ENCODE peak calls at places on chromosomes 7 and 10, in four cellular contexts. T is SK-N-SH, H is A549, P is transverse colon. V is an unnamed sample.

GRCh38 chr7:516606-517456 is 2.8 kb downstream of the PDGFA start:
- DNase-seq in T (no peak), P (peak; percentile 83), H (peak; percentile 62), V (no peak)

GRCh38 chr10:11746883-11747539 is 4.8 kb downstream of the ECHDC3 start:
- DNase-seq in T (no peak), P (no peak), H (no peak), V (no peak)

GRCh38 chr7:143054621-143055020 is 2.5 kb downstream of the OR6V1 start:
- DNase-seq in T (no peak), H (no peak), P (no peak), V (no peak)

GRCh38 chr7:128270799-128271411 is 29.8 kb downstream of the LEP start:
- DNase-seq in T (no peak), P (no peak), H (no peak), V (no peak)

GRCh38 chr10:28248092-28248491 is 54.8 kb downstream of the MPP7 start:
- DNase-seq in H (no peak), P (no peak), T (no peak), V (no peak)

GRCh38 chr7:127932496-127932895 is 98.7 kb downstream of the LRRC4 start:
- DNase-seq in H (no peak), T (no peak), P (no peak), V (no peak)

GRCh38 chr7:29214056-29214455 is 19.5 kb downstream of the CHN2 start:
- DNase-seq in T (no peak), P (no peak), H (no peak), V (no peak)

GRCh38 chr7:120460928-120461327 is 188.0 kb downstream of the KCND2 start:
- DNase-seq in H (no peak), P (no peak), T (no peak), V (no peak)

GRCh38 chr7:118867860-118868259 is 643.4 kb downstream of the ANKRD7 start:
- DNase-seq in P (no peak), H (no peak), T (no peak), V (no peak)

GRCh38 chr7:151700621-151701185 is 176.2 kb downstream of the PRKAG2 start:
- DNase-seq in T (no peak), P (no peak), H (no peak), V (no peak)

GRCh38 chr7:7702826-7703225 is 15.6 kb downstream of the RPA3 start:
- DNase-seq in H (no peak), T (no peak), P (no peak), V (no peak)

GRCh38 chr7:70660154-70660818 is 471.7 kb upstream of the GALNT17 start:
- DNase-seq in H (no peak), P (peak; percentile 29), T (no peak), V (no peak)

GRCh38 chr10:102394801-102395676 is 466 bp upstream of the NFKB2 start:
- DNase-seq in H (peak; percentile 89), P (peak; percentile 92), T (peak; percentile 93), V (peak; percentile 98)

GRCh38 chr10:70743879-70744278 is 41.3 kb downstream of the TBATA start:
- DNase-seq in H (no peak), P (no peak), T (no peak), V (no peak)

GRCh38 chr10:8628351-8628750 is 573.9 kb downstream of the GATA3 start:
- DNase-seq in H (peak; percentile 8), T (no peak), P (no peak), V (no peak)

GRCh38 chr10:133379152-133379800 is at the start of gene PAOX:
- DNase-seq in P (peak; percentile 77), H (peak; percentile 59), T (peak; percentile 93), V (no peak)

GRCh38 chr10:120580651-120581259 is 123.7 kb downstream of the PLPP4 start:
- DNase-seq in H (no peak), P (peak; percentile 16), T (no peak), V (no peak)

GRCh38 chr7:114152314-114152938 is 233.6 kb upstream of the PPP1R3A start:
- DNase-seq in P (no peak), T (no peak), H (no peak), V (no peak)

GRCh38 chr10:79468841-79469585 is 23.6 kb upstream of the ZCCHC24 start:
- DNase-seq in T (no peak), H (no peak), P (no peak), V (no peak)

GRCh38 chr10:70466951-70467350 is 11.6 kb upstream of the PALD1 start:
- DNase-seq in P (no peak), T (no peak), H (no peak), V (no peak)

GRCh38 chr10:98251399-98251798 is 16.6 kb downstream of the LOXL4 start:
- DNase-seq in T (no peak), P (no peak), H (no peak), V (no peak)

GRCh38 chr7:151494569-151495284 is 25.0 kb downstream of the RHEB start:
- DNase-seq in P (no peak), H (no peak), T (peak; percentile 34), V (no peak)

GRCh38 chr7:132077986-132078385 is 498.3 kb downstream of the PLXNA4 start:
- DNase-seq in T (peak; percentile 48), P (peak; percentile 22), H (no peak), V (no peak)

GRCh38 chr10:27150261-27150660 is 3.9 kb downstream of the YME1L1 start:
- DNase-seq in P (no peak), T (no peak), H (no peak), V (no peak)

GRCh38 chr10:42989481-42989921 is 87.4 kb upstream of the RET start:
- DNase-seq in H (no peak), T (no peak), P (no peak), V (peak; percentile 91)

GRCh38 chr7:157690058-157690832 is 353.4 kb downstream of the DNAJB6 start:
- DNase-seq in H (no peak), T (peak; percentile 92), P (no peak), V (no peak)

GRCh38 chr7:157032128-157032527 is 21.7 kb upstream of the MNX1 start:
- DNase-seq in T (no peak), H (no peak), P (no peak), V (no peak)

GRCh38 chr7:129862672-129863071 is 90.1 kb downstream of the UBE2H start:
- DNase-seq in P (no peak), H (no peak), T (no peak), V (no peak)

GRCh38 chr7:43569424-43569823 is 13.5 kb upstream of the STK17A start:
- DNase-seq in T (no peak), P (no peak), H (no peak), V (peak; percentile 70)

GRCh38 chr10:80471009-80471408 is 16.9 kb downstream of the TSPAN14 start:
- DNase-seq in T (no peak), P (no peak), H (no peak), V (no peak)

GRCh38 chr10:70512149-70512611 is 33.6 kb downstream of the PALD1 start:
- DNase-seq in P (no peak), T (peak; percentile 75), H (no peak), V (no peak)

GRCh38 chr7:1854521-1855395 is 184.7 kb downstream of the ELFN1 start:
- DNase-seq in T (no peak), H (no peak), P (peak; percentile 5), V (no peak)

GRCh38 chr10:87818505-87819273 is 663 bp upstream of the ATAD1 start:
- DNase-seq in P (peak; percentile 54), H (peak; percentile 30), T (peak; percentile 51), V (no peak)

GRCh38 chr10:72223743-72224101 is 7.6 kb upstream of the ASCC1 start:
- DNase-seq in H (no peak), T (no peak), P (no peak), V (no peak)

GRCh38 chr10:60422809-60423208 is 33.1 kb upstream of the ANK3 start:
- DNase-seq in T (no peak), H (no peak), P (no peak), V (no peak)

GRCh38 chr10:84356951-84357350 is 28.6 kb downstream of the CCSER2 start:
- DNase-seq in P (no peak), T (no peak), H (no peak), V (no peak)

GRCh38 chr10:84363434-84363833 is 35.0 kb downstream of the CCSER2 start:
- DNase-seq in T (no peak), H (no peak), P (no peak), V (no peak)

GRCh38 chr10:84365339-84365881 is 37.0 kb downstream of the CCSER2 start:
- DNase-seq in P (no peak), H (no peak), T (no peak), V (no peak)

GRCh38 chr10:84358743-84359142 is 30.4 kb downstream of the CCSER2 start:
- DNase-seq in H (no peak), P (no peak), T (no peak), V (no peak)

GRCh38 chr10:84360634-84361365 is 32.4 kb downstream of the CCSER2 start:
- DNase-seq in P (no peak), T (no peak), H (no peak), V (no peak)
- H3K4me3 ChIP-seq in P (peak overlapping the region; percentile 7), T (no peak overlapping the region), H (peak overlapping the region; percentile 35), V (peak overlapping the region; percentile 38)

GRCh38 chr7:98280791-98281756 is at the start of gene BRI3:
- DNase-seq in P (peak; percentile 95), H (peak; percentile 85), T (peak; percentile 100), V (peak; percentile 99)
- TF ChIP-seq EP300 in P (no peak), H (no peak), T (no peak), V (no peak)

DNA sequence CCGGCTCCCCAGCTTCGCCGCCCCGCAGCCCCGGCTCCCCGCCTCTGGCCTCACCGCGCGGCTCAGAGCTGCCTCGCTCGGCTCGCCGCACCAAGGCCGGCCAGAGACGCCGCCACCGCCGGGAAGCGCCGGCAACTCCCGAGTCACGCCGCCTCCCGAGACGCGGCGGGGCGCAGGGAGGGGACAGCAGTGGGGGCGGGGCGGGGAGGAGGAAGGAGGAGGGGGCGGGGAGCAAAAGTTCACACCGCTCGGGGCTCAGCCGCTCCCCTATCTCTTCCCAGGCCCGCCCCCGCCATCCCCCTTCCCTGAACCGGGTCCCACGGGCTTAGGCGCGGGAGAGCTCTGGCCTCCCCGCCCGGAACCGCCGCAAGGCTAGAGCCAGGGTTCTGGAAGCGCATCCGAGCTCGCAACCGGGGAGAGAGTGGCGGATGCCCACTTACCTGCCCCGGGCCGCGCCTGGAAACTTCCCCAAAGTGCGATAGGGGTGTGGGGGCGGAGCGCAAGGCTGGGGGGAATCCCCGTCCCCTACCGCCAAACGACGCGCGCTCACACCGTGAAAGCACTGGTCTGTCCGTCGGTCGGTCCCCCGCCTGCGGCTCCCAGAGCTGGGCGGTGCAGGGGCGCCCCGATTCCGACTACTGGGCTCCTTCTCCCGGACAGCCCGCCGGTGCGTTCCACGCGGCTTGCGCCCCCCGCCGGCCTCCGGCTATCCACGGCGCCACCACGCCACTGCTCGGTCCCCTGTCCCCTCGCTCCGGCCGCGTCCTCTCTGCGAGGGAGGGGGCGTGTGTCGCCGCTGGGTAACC is 925 bp downstream of the CHST15 start:
- DNase-seq in T (peak; percentile 80), H (peak; percentile 62), P (peak; percentile 77), V (no peak)
- H3K4me3 ChIP-seq in T (peak overlapping the region; percentile 3), H (peak overlapping the region; percentile 69), P (peak overlapping the region; percentile 47), V (peak overlapping the region; percentile 77)

GRCh38 chr10:85920311-85920710 is 446.3 kb downstream of the GRID1 start:
- DNase-seq in T (no peak), H (no peak), P (no peak), V (peak; percentile 91)

GRCh38 chr10:85916999-85917573 is 449.5 kb downstream of the GRID1 start:
- DNase-seq in H (no peak), P (no peak), T (peak; percentile 36), V (peak; percentile 37)

GRCh38 chr10:85919358-85920022 is 447.1 kb downstream of the GRID1 start:
- DNase-seq in T (no peak), H (no peak), P (no peak), V (peak; percentile 80)

GRCh38 chr10:85917601-85918000 is 449.0 kb downstream of the GRID1 start:
- DNase-seq in P (no peak), T (no peak), H (no peak), V (peak; percentile 90)

GRCh38 chr10:85918371-85918770 is 448.2 kb downstream of the GRID1 start:
- DNase-seq in T (no peak), P (no peak), H (no peak), V (peak; percentile 85)
- TF ChIP-seq EP300 in T (no peak), P (no peak), H (no peak), V (no peak)

V was measured in esophagus muscularis mucosa.